ENCODE peak calls at places on chromosomes 13 and 19, in six cellular contexts. One of them, this sample, is unnamed.

GRCh38 chr13:114128348-114128623 is 4.1 kb downstream of the RASA3 start:
- DNase-seq in A549: no peak
- DNase-seq in NCI-H1092 treated with DMSO at 0.1 percent for 48 hours: no peak
- DNase-seq in hypothalamus: no peak
- DNase-seq in activated T-helper 1 cell treated with anti-CD3 and anti-CD28 coated beads, Interleukin-2, amount 50 U/mL, for 16 hours: no peak
- DNase-seq in ascending aorta: no peak
- DNase-seq in this sample: no peak

GRCh38 chr19:44841255-44841654 is 4.8 kb upstream of the NECTIN2 start:
- DNase-seq in A549: no peak
- DNase-seq in NCI-H1092 treated with DMSO at 0.1 percent for 48 hours: no peak
- DNase-seq in hypothalamus: no peak
- DNase-seq in activated T-helper 1 cell treated with anti-CD3 and anti-CD28 coated beads, Interleukin-2, amount 50 U/mL, for 16 hours: no peak
- DNase-seq in ascending aorta: no peak
- DNase-seq in this sample: no peak

GRCh38 chr13:80348308-80348707 is 7.4 kb upstream of the SPRY2 start:
- DNase-seq in A549: no peak
- DNase-seq in NCI-H1092 treated with DMSO at 0.1 percent for 48 hours: no peak
- DNase-seq in hypothalamus: no peak
- DNase-seq in activated T-helper 1 cell treated with anti-CD3 and anti-CD28 coated beads, Interleukin-2, amount 50 U/mL, for 16 hours: no peak
- DNase-seq in ascending aorta: no peak
- DNase-seq in this sample: no peak

GRCh38 chr19:45010306-45010705 is 9.0 kb downstream of the RELB start:
- DNase-seq in A549: no peak
- DNase-seq in NCI-H1092 treated with DMSO at 0.1 percent for 48 hours: no peak
- DNase-seq in hypothalamus: no peak
- DNase-seq in activated T-helper 1 cell treated with anti-CD3 and anti-CD28 coated beads, Interleukin-2, amount 50 U/mL, for 16 hours: no peak
- DNase-seq in ascending aorta: no peak
- DNase-seq in this sample: no peak

GRCh38 chr19:29530549-29531457 is 5.0 kb downstream of the VSTM2B start:
- DNase-seq in A549: no peak
- DNase-seq in NCI-H1092 treated with DMSO at 0.1 percent for 48 hours: no peak
- DNase-seq in hypothalamus: no peak
- DNase-seq in activated T-helper 1 cell treated with anti-CD3 and anti-CD28 coated beads, Interleukin-2, amount 50 U/mL, for 16 hours: no peak
- DNase-seq in ascending aorta: no peak
- DNase-seq in this sample: no peak

GRCh38 chr19:22532388-22533310 is 101.5 kb upstream of the ZNF492 start:
- DNase-seq in A549: no peak
- DNase-seq in NCI-H1092 treated with DMSO at 0.1 percent for 48 hours: no peak
- DNase-seq in hypothalamus: no peak
- DNase-seq in activated T-helper 1 cell treated with anti-CD3 and anti-CD28 coated beads, Interleukin-2, amount 50 U/mL, for 16 hours: no peak
- DNase-seq in ascending aorta: peak; percentile 95
- DNase-seq in this sample: no peak

GRCh38 chr19:18385675-18386542 is at the start of gene GDF15:
- DNase-seq in A549: peak; percentile 94
- DNase-seq in NCI-H1092 treated with DMSO at 0.1 percent for 48 hours: no peak
- DNase-seq in hypothalamus: no peak
- DNase-seq in activated T-helper 1 cell treated with anti-CD3 and anti-CD28 coated beads, Interleukin-2, amount 50 U/mL, for 16 hours: no peak
- DNase-seq in ascending aorta: no peak
- DNase-seq in this sample: peak; percentile 78

GRCh38 chr13:42997381-42997780 is 5.3 kb upstream of the EPSTI1 start:
- DNase-seq in A549: no peak
- DNase-seq in NCI-H1092 treated with DMSO at 0.1 percent for 48 hours: no peak
- DNase-seq in hypothalamus: no peak
- DNase-seq in activated T-helper 1 cell treated with anti-CD3 and anti-CD28 coated beads, Interleukin-2, amount 50 U/mL, for 16 hours: no peak
- DNase-seq in ascending aorta: no peak
- DNase-seq in this sample: no peak

GRCh38 chr19:47350599-47350998 is 1.5 kb downstream of the DHX34 start:
- DNase-seq in A549: no peak
- DNase-seq in NCI-H1092 treated with DMSO at 0.1 percent for 48 hours: no peak
- DNase-seq in hypothalamus: no peak
- DNase-seq in activated T-helper 1 cell treated with anti-CD3 and anti-CD28 coated beads, Interleukin-2, amount 50 U/mL, for 16 hours: no peak
- DNase-seq in ascending aorta: no peak
- DNase-seq in this sample: no peak

GRCh38 chr13:108266316-108266936 is 3.1 kb upstream of the TNFSF13B start:
- DNase-seq in A549: no peak
- DNase-seq in NCI-H1092 treated with DMSO at 0.1 percent for 48 hours: no peak
- DNase-seq in hypothalamus: no peak
- DNase-seq in activated T-helper 1 cell treated with anti-CD3 and anti-CD28 coated beads, Interleukin-2, amount 50 U/mL, for 16 hours: no peak
- DNase-seq in ascending aorta: no peak
- DNase-seq in this sample: no peak

GRCh38 chr13:75798353-75799245 is 162.5 kb downstream of the LMO7 start:
- DNase-seq in A549: peak; percentile 24
- DNase-seq in NCI-H1092 treated with DMSO at 0.1 percent for 48 hours: no peak
- DNase-seq in hypothalamus: no peak
- DNase-seq in activated T-helper 1 cell treated with anti-CD3 and anti-CD28 coated beads, Interleukin-2, amount 50 U/mL, for 16 hours: no peak
- DNase-seq in ascending aorta: no peak
- DNase-seq in this sample: peak; percentile 31

GRCh38 chr19:17263712-17264640 is 569 bp downstream of the USHBP1 start:
- DNase-seq in A549: no peak
- DNase-seq in NCI-H1092 treated with DMSO at 0.1 percent for 48 hours: no peak
- DNase-seq in hypothalamus: no peak
- DNase-seq in activated T-helper 1 cell treated with anti-CD3 and anti-CD28 coated beads, Interleukin-2, amount 50 U/mL, for 16 hours: no peak
- DNase-seq in ascending aorta: no peak
- DNase-seq in this sample: no peak

GRCh38 chr13:74306496-74306895 is 172.3 kb upstream of the KLF12 start:
- DNase-seq in A549: no peak
- DNase-seq in NCI-H1092 treated with DMSO at 0.1 percent for 48 hours: no peak
- DNase-seq in hypothalamus: no peak
- DNase-seq in activated T-helper 1 cell treated with anti-CD3 and anti-CD28 coated beads, Interleukin-2, amount 50 U/mL, for 16 hours: no peak
- DNase-seq in ascending aorta: no peak
- DNase-seq in this sample: no peak

GRCh38 chr19:50568321-50569022 is at the start of gene LRRC4B:
- DNase-seq in A549: no peak
- DNase-seq in NCI-H1092 treated with DMSO at 0.1 percent for 48 hours: no peak
- DNase-seq in hypothalamus: peak; percentile 28
- DNase-seq in activated T-helper 1 cell treated with anti-CD3 and anti-CD28 coated beads, Interleukin-2, amount 50 U/mL, for 16 hours: no peak
- DNase-seq in ascending aorta: no peak
- DNase-seq in this sample: no peak

GRCh38 chr19:38720559-38721236 is 23.6 kb downstream of the CAPN12 start:
- DNase-seq in A549: no peak
- DNase-seq in NCI-H1092 treated with DMSO at 0.1 percent for 48 hours: no peak
- DNase-seq in hypothalamus: no peak
- DNase-seq in activated T-helper 1 cell treated with anti-CD3 and anti-CD28 coated beads, Interleukin-2, amount 50 U/mL, for 16 hours: no peak
- DNase-seq in ascending aorta: no peak
- DNase-seq in this sample: no peak

GRCh38 chr13:66329988-66330429 is 900.1 kb downstream of the PCDH9 start:
- DNase-seq in A549: no peak
- DNase-seq in NCI-H1092 treated with DMSO at 0.1 percent for 48 hours: peak; percentile 70
- DNase-seq in hypothalamus: no peak
- DNase-seq in activated T-helper 1 cell treated with anti-CD3 and anti-CD28 coated beads, Interleukin-2, amount 50 U/mL, for 16 hours: no peak
- DNase-seq in ascending aorta: no peak
- DNase-seq in this sample: no peak

GRCh38 chr19:3984908-3985642 is at the start of gene EEF2:
- DNase-seq in A549: peak; percentile 85
- DNase-seq in NCI-H1092 treated with DMSO at 0.1 percent for 48 hours: peak; percentile 86
- DNase-seq in hypothalamus: peak; percentile 69
- DNase-seq in activated T-helper 1 cell treated with anti-CD3 and anti-CD28 coated beads, Interleukin-2, amount 50 U/mL, for 16 hours: peak; percentile 88
- DNase-seq in ascending aorta: no peak
- DNase-seq in this sample: peak; percentile 77

GRCh38 chr19:28399187-28399586 is 813.8 kb downstream of the UQCRFS1 start:
- DNase-seq in A549: no peak
- DNase-seq in NCI-H1092 treated with DMSO at 0.1 percent for 48 hours: no peak
- DNase-seq in hypothalamus: no peak
- DNase-seq in activated T-helper 1 cell treated with anti-CD3 and anti-CD28 coated beads, Interleukin-2, amount 50 U/mL, for 16 hours: no peak
- DNase-seq in ascending aorta: no peak
- DNase-seq in this sample: no peak

GRCh38 chr13:77000475-77000874 is 8.6 kb downstream of the CLN5 start:
- DNase-seq in A549: no peak
- DNase-seq in NCI-H1092 treated with DMSO at 0.1 percent for 48 hours: no peak
- DNase-seq in hypothalamus: no peak
- DNase-seq in activated T-helper 1 cell treated with anti-CD3 and anti-CD28 coated beads, Interleukin-2, amount 50 U/mL, for 16 hours: no peak
- DNase-seq in ascending aorta: no peak
- DNase-seq in this sample: no peak

GRCh38 chr19:860481-861098 is 1.1 kb downstream of the CFD start:
- DNase-seq in A549: peak; percentile 89
- DNase-seq in NCI-H1092 treated with DMSO at 0.1 percent for 48 hours: no peak
- DNase-seq in hypothalamus: no peak
- DNase-seq in activated T-helper 1 cell treated with anti-CD3 and anti-CD28 coated beads, Interleukin-2, amount 50 U/mL, for 16 hours: peak; percentile 37
- DNase-seq in ascending aorta: no peak
- DNase-seq in this sample: peak; percentile 93

GRCh38 chr19:46746281-46746965 is at the start of gene STRN4:
- DNase-seq in A549: no peak
- DNase-seq in NCI-H1092 treated with DMSO at 0.1 percent for 48 hours: peak; percentile 23
- DNase-seq in hypothalamus: peak; percentile 20
- DNase-seq in activated T-helper 1 cell treated with anti-CD3 and anti-CD28 coated beads, Interleukin-2, amount 50 U/mL, for 16 hours: peak; percentile 52
- DNase-seq in ascending aorta: no peak
- DNase-seq in this sample: peak; percentile 61

GRCh38 chr13:43514326-43514725 is 272.4 kb downstream of the ENOX1 start:
- DNase-seq in A549: no peak
- DNase-seq in NCI-H1092 treated with DMSO at 0.1 percent for 48 hours: no peak
- DNase-seq in hypothalamus: no peak
- DNase-seq in activated T-helper 1 cell treated with anti-CD3 and anti-CD28 coated beads, Interleukin-2, amount 50 U/mL, for 16 hours: no peak
- DNase-seq in ascending aorta: no peak
- DNase-seq in this sample: no peak

GRCh38 chr13:26128676-26129075 is 76.9 kb upstream of the SHISA2 start:
- DNase-seq in A549: no peak
- DNase-seq in NCI-H1092 treated with DMSO at 0.1 percent for 48 hours: no peak
- DNase-seq in hypothalamus: no peak
- DNase-seq in activated T-helper 1 cell treated with anti-CD3 and anti-CD28 coated beads, Interleukin-2, amount 50 U/mL, for 16 hours: no peak
- DNase-seq in ascending aorta: no peak
- DNase-seq in this sample: no peak

GRCh38 chr13:19863323-19864017 is at the start of gene ZMYM5:
- DNase-seq in A549: peak; percentile 98
- DNase-seq in NCI-H1092 treated with DMSO at 0.1 percent for 48 hours: peak; percentile 99
- DNase-seq in hypothalamus: peak; percentile 98
- DNase-seq in activated T-helper 1 cell treated with anti-CD3 and anti-CD28 coated beads, Interleukin-2, amount 50 U/mL, for 16 hours: peak; percentile 92
- DNase-seq in ascending aorta: peak; percentile 96
- DNase-seq in this sample: peak; percentile 82

GRCh38 chr19:43534811-43535761 is 2.1 kb downstream of the ZNF575 start:
- DNase-seq in A549: peak; percentile 59
- DNase-seq in NCI-H1092 treated with DMSO at 0.1 percent for 48 hours: no peak
- DNase-seq in hypothalamus: peak; percentile 18
- DNase-seq in activated T-helper 1 cell treated with anti-CD3 and anti-CD28 coated beads, Interleukin-2, amount 50 U/mL, for 16 hours: no peak
- DNase-seq in ascending aorta: no peak
- DNase-seq in this sample: no peak

GRCh38 chr13:114149774-114150740 is 17.6 kb upstream of the RASA3 start:
- DNase-seq in A549: no peak
- DNase-seq in NCI-H1092 treated with DMSO at 0.1 percent for 48 hours: peak; percentile 81
- DNase-seq in hypothalamus: no peak
- DNase-seq in activated T-helper 1 cell treated with anti-CD3 and anti-CD28 coated beads, Interleukin-2, amount 50 U/mL, for 16 hours: no peak
- DNase-seq in ascending aorta: no peak
- DNase-seq in this sample: no peak

GRCh38 chr19:58396691-58397532 is 1.5 kb downstream of the RNF225 start:
- DNase-seq in A549: no peak
- DNase-seq in NCI-H1092 treated with DMSO at 0.1 percent for 48 hours: no peak
- DNase-seq in hypothalamus: no peak
- DNase-seq in activated T-helper 1 cell treated with anti-CD3 and anti-CD28 coated beads, Interleukin-2, amount 50 U/mL, for 16 hours: no peak
- DNase-seq in ascending aorta: no peak
- DNase-seq in this sample: no peak

GRCh38 chr13:62512194-62513141 is 1096.8 kb upstream of the PCDH20 start:
- DNase-seq in A549: peak; percentile 55
- DNase-seq in NCI-H1092 treated with DMSO at 0.1 percent for 48 hours: peak; percentile 63
- DNase-seq in hypothalamus: no peak
- DNase-seq in activated T-helper 1 cell treated with anti-CD3 and anti-CD28 coated beads, Interleukin-2, amount 50 U/mL, for 16 hours: no peak
- DNase-seq in ascending aorta: no peak
- DNase-seq in this sample: peak; percentile 1

GRCh38 chr13:21812192-21812626 is 141.3 kb downstream of the FGF9 start:
- DNase-seq in A549: no peak
- DNase-seq in NCI-H1092 treated with DMSO at 0.1 percent for 48 hours: peak; percentile 92
- DNase-seq in hypothalamus: no peak
- DNase-seq in activated T-helper 1 cell treated with anti-CD3 and anti-CD28 coated beads, Interleukin-2, amount 50 U/mL, for 16 hours: no peak
- DNase-seq in ascending aorta: no peak
- DNase-seq in this sample: no peak

GRCh38 chr19:16076958-16077611 is 790 bp downstream of the TPM4 start:
- DNase-seq in A549: no peak
- DNase-seq in NCI-H1092 treated with DMSO at 0.1 percent for 48 hours: peak; percentile 18
- DNase-seq in hypothalamus: no peak
- DNase-seq in activated T-helper 1 cell treated with anti-CD3 and anti-CD28 coated beads, Interleukin-2, amount 50 U/mL, for 16 hours: no peak
- DNase-seq in ascending aorta: no peak
- DNase-seq in this sample: no peak

GRCh38 chr19:43950834-43951626 is at the start of gene ZNF221:
- DNase-seq in A549: peak; percentile 99
- DNase-seq in NCI-H1092 treated with DMSO at 0.1 percent for 48 hours: peak; percentile 86
- DNase-seq in hypothalamus: peak; percentile 73
- DNase-seq in activated T-helper 1 cell treated with anti-CD3 and anti-CD28 coated beads, Interleukin-2, amount 50 U/mL, for 16 hours: peak; percentile 13
- DNase-seq in ascending aorta: peak; percentile 58
- DNase-seq in this sample: peak; percentile 94

GRCh38 chr19:18501832-18502231 is 20.0 kb downstream of the ELL start:
- DNase-seq in A549: no peak
- DNase-seq in NCI-H1092 treated with DMSO at 0.1 percent for 48 hours: no peak
- DNase-seq in hypothalamus: no peak
- DNase-seq in activated T-helper 1 cell treated with anti-CD3 and anti-CD28 coated beads, Interleukin-2, amount 50 U/mL, for 16 hours: no peak
- DNase-seq in ascending aorta: no peak
- DNase-seq in this sample: no peak

GRCh38 chr19:16873603-16874002 is 15.2 kb upstream of the F2RL3 start:
- DNase-seq in A549: no peak
- DNase-seq in NCI-H1092 treated with DMSO at 0.1 percent for 48 hours: no peak
- DNase-seq in hypothalamus: no peak
- DNase-seq in activated T-helper 1 cell treated with anti-CD3 and anti-CD28 coated beads, Interleukin-2, amount 50 U/mL, for 16 hours: no peak
- DNase-seq in ascending aorta: no peak
- DNase-seq in this sample: no peak

GRCh38 chr19:1243768-1244692 is 2.5 kb downstream of the ATP5F1D start:
- DNase-seq in A549: peak; percentile 84
- DNase-seq in NCI-H1092 treated with DMSO at 0.1 percent for 48 hours: peak; percentile 47
- DNase-seq in hypothalamus: peak; percentile 66
- DNase-seq in activated T-helper 1 cell treated with anti-CD3 and anti-CD28 coated beads, Interleukin-2, amount 50 U/mL, for 16 hours: peak; percentile 79
- DNase-seq in ascending aorta: no peak
- DNase-seq in this sample: peak; percentile 91

GRCh38 chr13:39531646-39532045 is 71.3 kb downstream of the LHFPL6 start:
- DNase-seq in A549: no peak
- DNase-seq in NCI-H1092 treated with DMSO at 0.1 percent for 48 hours: no peak
- DNase-seq in hypothalamus: no peak
- DNase-seq in activated T-helper 1 cell treated with anti-CD3 and anti-CD28 coated beads, Interleukin-2, amount 50 U/mL, for 16 hours: no peak
- DNase-seq in ascending aorta: no peak
- DNase-seq in this sample: no peak

GRCh38 chr13:41411536-41411935 is 45.8 kb upstream of the RGCC start:
- DNase-seq in A549: peak; percentile 29
- DNase-seq in NCI-H1092 treated with DMSO at 0.1 percent for 48 hours: no peak
- DNase-seq in hypothalamus: peak; percentile 2
- DNase-seq in activated T-helper 1 cell treated with anti-CD3 and anti-CD28 coated beads, Interleukin-2, amount 50 U/mL, for 16 hours: no peak
- DNase-seq in ascending aorta: no peak
- DNase-seq in this sample: no peak